ENCODE peak calls at places on chromosomes 11 and 22, in nine cellular contexts. R is T-helper 1 cell; K is SJSA1; U is neural crest cell; L is pancreas; G is EL; X is effector CD4-positive, alpha-beta T cell; A is EH; F is kidney epithelial cell. S is an unnamed sample.

GRCh38 chr11:132576706-132577105 is 955.6 kb downstream of the OPCML start:
- DNase-seq in R (no peak), K (peak), U (no peak), L (no peak), G (peak), X (no peak), A (peak), F (peak), S (peak)

GRCh38 chr11:6498121-6498520 is 1.0 kb downstream of the DNHD1 start:
- DNase-seq in R (no peak), K (no peak), U (no peak), L (no peak), G (no peak), X (no peak), A (no peak), F (no peak), S (no peak)

GRCh38 chr11:2229713-2230297 is 40.6 kb downstream of the ASCL2 start:
- DNase-seq in R (no peak), K (no peak), U (no peak), L (no peak), G (no peak), X (no peak), A (no peak), F (no peak), S (no peak)

GRCh38 chr11:73978576-73979086 is 4.0 kb downstream of the UCP2 start:
- DNase-seq in R (no peak), K (no peak), U (no peak), L (no peak), G (no peak), X (no peak), A (peak), F (no peak), S (no peak)

GRCh38 chr22:18970948-18971315 is 34.8 kb upstream of the PRODH start:
- DNase-seq in R (no peak), K (no peak), U (no peak), L (peak), G (no peak), X (no peak), A (no peak), F (no peak), S (no peak)

GRCh38 chr11:120714448-120714847 is 202.9 kb downstream of the GRIK4 start:
- DNase-seq in R (no peak), K (no peak), U (no peak), L (no peak), G (no peak), X (no peak), A (no peak), F (peak), S (no peak)

GRCh38 chr11:126113515-126113957 is 50.9 kb upstream of the CDON start:
- DNase-seq in R (no peak), K (no peak), U (no peak), L (peak), G (peak), X (no peak), A (peak), F (peak), S (peak)

GRCh38 chr22:19992481-19992911 is 24.1 kb downstream of the ARVCF start:
- DNase-seq in R (no peak), K (no peak), U (no peak), L (peak), G (no peak), X (no peak), A (no peak), F (no peak), S (no peak)

GRCh38 chr11:128472128-128473110 is 114.9 kb downstream of the ETS1 start:
- DNase-seq in R (no peak), K (peak), U (no peak), L (no peak), G (peak), X (peak), A (peak), F (no peak), S (no peak)

S was measured in ELF-1.